ENCODE peak calls at places on chromosomes 11 and 22, in six cellular contexts. One of them, this sample, is unnamed.

GRCh38 chr11:19027829-19028595 is 32.5 kb downstream of the MRGPRX2 start:
- DNase-seq in A549: peak
- DNase-seq in tibial nerve: no peak
- DNase-seq in Peyer's patch: no peak
- DNase-seq in heart left ventricle: no peak
- DNase-seq in breast epithelium: peak
- DNase-seq in this sample: peak

GRCh38 chr22:38080847-38081635 is 2.9 kb downstream of the SLC16A8 start:
- DNase-seq in breast epithelium: no peak
- DNase-seq in Peyer's patch: peak
- DNase-seq in heart left ventricle: peak
- DNase-seq in A549: no peak
- DNase-seq in tibial nerve: no peak
- DNase-seq in this sample: no peak

GRCh38 chr11:47499614-47500013 is 50.7 kb upstream of the RAPSN start:
- DNase-seq in Peyer's patch: no peak
- DNase-seq in A549: no peak
- DNase-seq in breast epithelium: no peak
- DNase-seq in heart left ventricle: no peak
- DNase-seq in tibial nerve: no peak
- DNase-seq in this sample: no peak

GRCh38 chr11:25734592-25735211 is 597.2 kb upstream of the ANO3 start:
- DNase-seq in tibial nerve: no peak
- DNase-seq in breast epithelium: no peak
- DNase-seq in A549: no peak
- DNase-seq in Peyer's patch: no peak
- DNase-seq in heart left ventricle: no peak
- DNase-seq in this sample: no peak

GRCh38 chr22:31001124-31001770 is 32.2 kb downstream of the TUG1 start:
- DNase-seq in Peyer's patch: no peak
- DNase-seq in tibial nerve: no peak
- DNase-seq in heart left ventricle: no peak
- DNase-seq in breast epithelium: no peak
- DNase-seq in A549: no peak
- DNase-seq in this sample: no peak

GRCh38 chr11:27201454-27202302 is 161.1 kb downstream of the BBOX1 start:
- DNase-seq in breast epithelium: no peak
- DNase-seq in Peyer's patch: peak
- DNase-seq in heart left ventricle: peak
- DNase-seq in A549: peak
- DNase-seq in tibial nerve: peak
- DNase-seq in this sample: peak

GRCh38 chr11:46352063-46352841 is 5.0 kb downstream of the DGKZ start:
- DNase-seq in heart left ventricle: peak
- DNase-seq in breast epithelium: peak
- DNase-seq in tibial nerve: no peak
- DNase-seq in A549: peak
- DNase-seq in Peyer's patch: no peak
- DNase-seq in this sample: peak

GRCh38 chr11:128135451-128135850 is 451.9 kb downstream of the ETS1 start:
- DNase-seq in tibial nerve: no peak
- DNase-seq in A549: no peak
- DNase-seq in heart left ventricle: no peak
- DNase-seq in breast epithelium: peak
- DNase-seq in Peyer's patch: no peak
- DNase-seq in this sample: no peak

GRCh38 chr11:65426839-65427690 is 4.5 kb downstream of the NEAT1 start:
- DNase-seq in A549: peak
- DNase-seq in Peyer's patch: peak
- DNase-seq in breast epithelium: peak
- DNase-seq in tibial nerve: no peak
- DNase-seq in heart left ventricle: no peak
- DNase-seq in this sample: no peak

GRCh38 chr11:40219401-40219800 is 1240.1 kb downstream of the LRRC4C start:
- DNase-seq in A549: no peak
- DNase-seq in breast epithelium: no peak
- DNase-seq in tibial nerve: no peak
- DNase-seq in heart left ventricle: no peak
- DNase-seq in Peyer's patch: no peak
- DNase-seq in this sample: no peak

GRCh38 chr11:70174846-70175764 is 28.0 kb upstream of the FADD start:
- DNase-seq in A549: no peak
- DNase-seq in heart left ventricle: no peak
- DNase-seq in breast epithelium: peak
- DNase-seq in tibial nerve: no peak
- DNase-seq in Peyer's patch: no peak
- DNase-seq in this sample: no peak

GRCh38 chr11:128745296-128746183 is 51.7 kb downstream of the FLI1 start:
- DNase-seq in breast epithelium: no peak
- DNase-seq in tibial nerve: no peak
- DNase-seq in heart left ventricle: no peak
- DNase-seq in A549: no peak
- DNase-seq in Peyer's patch: no peak
- DNase-seq in this sample: no peak

GRCh38 chr11:69552951-69553350 is 71.5 kb downstream of the LINC01488 start:
- DNase-seq in breast epithelium: no peak
- DNase-seq in heart left ventricle: no peak
- DNase-seq in Peyer's patch: no peak
- DNase-seq in A549: no peak
- DNase-seq in tibial nerve: no peak
- DNase-seq in this sample: no peak

GRCh38 chr11:123020968-123021367 is 39.3 kb upstream of the BSX start:
- DNase-seq in tibial nerve: no peak
- DNase-seq in breast epithelium: no peak
- DNase-seq in Peyer's patch: no peak
- DNase-seq in A549: peak
- DNase-seq in heart left ventricle: no peak
- DNase-seq in this sample: peak

GRCh38 chr11:27444801-27445215 is 27.8 kb downstream of the LGR4 start:
- DNase-seq in Peyer's patch: no peak
- DNase-seq in A549: no peak
- DNase-seq in tibial nerve: no peak
- DNase-seq in breast epithelium: no peak
- DNase-seq in heart left ventricle: no peak
- DNase-seq in this sample: no peak

GRCh38 chr11:19474954-19475811 is 234.4 kb upstream of the E2F8 start:
- DNase-seq in heart left ventricle: no peak
- DNase-seq in breast epithelium: no peak
- DNase-seq in Peyer's patch: no peak
- DNase-seq in tibial nerve: no peak
- DNase-seq in A549: no peak
- DNase-seq in this sample: no peak

GRCh38 chr11:134670247-134670646 is 258.2 kb upstream of the B3GAT1 start:
- DNase-seq in heart left ventricle: no peak
- DNase-seq in Peyer's patch: no peak
- DNase-seq in breast epithelium: no peak
- DNase-seq in tibial nerve: no peak
- DNase-seq in A549: no peak
- DNase-seq in this sample: no peak

GRCh38 chr11:82750643-82751139 is 17.0 kb upstream of the FAM181B start:
- DNase-seq in breast epithelium: no peak
- DNase-seq in Peyer's patch: no peak
- DNase-seq in tibial nerve: no peak
- DNase-seq in heart left ventricle: no peak
- DNase-seq in A549: no peak
- DNase-seq in this sample: no peak

GRCh38 chr11:83073884-83074283 is 2.2 kb upstream of the RAB30 start:
- DNase-seq in Peyer's patch: no peak
- DNase-seq in heart left ventricle: no peak
- DNase-seq in breast epithelium: no peak
- DNase-seq in A549: no peak
- DNase-seq in tibial nerve: no peak
- DNase-seq in this sample: no peak

DNA sequence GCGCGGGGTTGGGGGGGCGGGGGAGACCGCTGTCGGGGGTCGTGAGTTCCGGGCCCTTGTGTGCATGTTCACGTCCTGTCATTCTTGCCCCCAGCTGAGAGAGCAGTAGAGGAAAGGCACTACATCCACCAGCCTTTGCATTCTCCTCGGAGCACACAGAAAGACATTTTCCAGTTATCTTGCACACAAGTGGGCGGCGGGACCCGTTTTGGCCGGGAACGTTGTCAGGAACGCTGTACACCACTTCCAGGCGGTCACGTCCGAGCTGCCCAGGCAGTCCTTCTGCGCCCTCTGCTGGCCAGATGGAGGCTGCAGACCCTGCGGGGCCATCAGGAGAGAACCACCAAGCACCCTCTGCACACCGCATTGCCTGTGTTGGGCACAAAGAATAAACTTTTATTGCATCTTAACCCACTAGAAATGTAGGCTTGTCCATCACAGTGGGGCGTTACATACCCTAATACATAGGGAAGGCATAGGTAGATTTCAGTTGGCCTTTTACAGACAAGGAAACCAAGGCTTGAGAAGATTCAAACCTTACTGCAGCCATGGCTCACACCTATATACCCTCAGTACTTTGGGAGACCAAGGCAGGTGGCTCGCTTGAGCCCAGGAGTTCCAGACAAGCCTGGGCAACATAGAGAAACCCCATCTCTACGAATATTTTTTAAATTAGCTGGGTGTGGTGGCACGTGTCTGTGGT is 2.8 kb upstream of the CDKN1C start:
- DNase-seq in Peyer's patch: peak
- DNase-seq in A549: peak
- DNase-seq in tibial nerve: peak
- DNase-seq in heart left ventricle: peak
- DNase-seq in breast epithelium: peak
- DNase-seq in this sample: peak
- TF ChIP-seq POLR2A in Peyer's patch: no peak
- TF ChIP-seq POLR2A in A549: no peak
- TF ChIP-seq POLR2A in tibial nerve: no peak
- TF ChIP-seq POLR2A in heart left ventricle: no peak
- TF ChIP-seq POLR2A in breast epithelium: no peak
- TF ChIP-seq POLR2A in this sample: no peak

DNA sequence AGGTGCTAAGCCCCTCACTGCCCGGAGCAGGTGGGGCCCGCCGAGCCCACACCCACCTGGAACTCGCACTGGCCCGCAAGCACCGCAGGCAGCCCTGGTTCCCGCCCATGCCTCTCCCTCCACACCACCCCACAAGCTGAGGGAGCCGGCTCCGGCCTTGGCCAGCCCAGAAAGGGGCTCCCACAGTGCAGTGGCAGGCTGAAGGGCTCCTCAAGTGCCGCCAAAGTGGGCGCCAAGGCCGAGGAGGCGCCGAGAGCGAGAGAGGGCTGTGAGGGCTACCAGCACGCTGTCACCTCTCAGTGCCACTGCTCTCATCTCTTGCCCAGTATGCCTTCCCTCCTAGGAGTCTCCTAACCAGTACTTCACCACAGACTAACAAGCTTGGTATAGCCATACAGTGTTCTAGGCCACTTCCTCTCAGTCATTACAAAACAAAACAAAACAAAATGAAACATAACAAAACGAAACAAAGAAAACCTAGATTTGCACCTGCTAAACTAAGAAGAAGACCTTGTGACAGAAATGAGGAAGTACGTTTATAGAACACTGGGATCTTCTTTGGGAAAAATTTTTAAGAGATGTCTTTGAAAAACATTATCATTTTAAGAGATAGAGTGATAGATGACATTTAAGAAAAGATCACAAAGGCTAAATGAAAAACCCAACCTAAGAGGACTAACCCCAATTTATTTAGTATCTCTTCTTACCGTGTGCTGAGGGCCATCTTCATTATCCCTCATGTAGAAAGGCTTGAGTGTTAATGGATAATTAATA is 47.7 kb upstream of the GAB2 start:
- DNase-seq in tibial nerve: no peak
- DNase-seq in breast epithelium: no peak
- DNase-seq in heart left ventricle: no peak
- DNase-seq in Peyer's patch: no peak
- DNase-seq in A549: no peak
- DNase-seq in this sample: no peak
- TF ChIP-seq POLR2A in tibial nerve: no peak
- TF ChIP-seq POLR2A in breast epithelium: no peak
- TF ChIP-seq POLR2A in heart left ventricle: no peak
- TF ChIP-seq POLR2A in Peyer's patch: peak
- TF ChIP-seq POLR2A in A549: no peak
- TF ChIP-seq POLR2A in this sample: no peak

DNA sequence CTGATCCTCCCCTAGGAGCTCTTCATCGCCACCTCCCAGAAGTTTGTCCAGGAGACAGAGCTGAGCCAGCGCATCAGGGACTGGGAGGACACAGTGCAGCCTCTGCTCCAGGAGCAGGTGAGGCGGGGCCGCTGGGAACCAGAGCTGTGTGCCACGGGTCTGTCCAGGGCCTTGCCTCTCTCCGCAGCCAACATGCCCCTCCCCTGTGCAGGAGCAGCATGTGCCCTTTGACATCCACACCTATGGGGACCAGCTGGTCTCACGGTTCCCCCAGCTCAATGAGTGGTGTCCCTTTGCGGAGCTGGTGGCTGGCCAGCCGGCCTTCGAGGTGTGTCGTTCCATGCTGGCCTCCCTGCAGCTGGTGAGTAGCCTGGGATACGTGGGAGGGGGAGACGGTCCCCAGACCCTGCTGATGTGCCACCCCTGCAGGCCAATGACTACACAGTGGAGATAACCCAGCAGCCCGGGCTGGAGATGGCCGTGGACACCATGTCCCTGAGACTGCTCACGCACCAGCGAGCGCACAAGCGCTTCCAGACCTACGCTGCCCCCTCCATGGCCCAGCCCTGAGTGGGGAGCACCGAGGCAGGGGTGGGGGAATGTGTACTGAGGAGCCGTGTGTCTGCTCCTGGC is 2.5 kb downstream of the SCO2 start:
- DNase-seq in tibial nerve: no peak
- DNase-seq in Peyer's patch: no peak
- DNase-seq in heart left ventricle: peak
- DNase-seq in breast epithelium: no peak
- DNase-seq in A549: no peak
- DNase-seq in this sample: no peak
- TF ChIP-seq POLR2A in tibial nerve: no peak
- TF ChIP-seq POLR2A in Peyer's patch: no peak
- TF ChIP-seq POLR2A in heart left ventricle: no peak
- TF ChIP-seq POLR2A in breast epithelium: no peak
- TF ChIP-seq POLR2A in A549: no peak
- TF ChIP-seq POLR2A in this sample: no peak

DNA sequence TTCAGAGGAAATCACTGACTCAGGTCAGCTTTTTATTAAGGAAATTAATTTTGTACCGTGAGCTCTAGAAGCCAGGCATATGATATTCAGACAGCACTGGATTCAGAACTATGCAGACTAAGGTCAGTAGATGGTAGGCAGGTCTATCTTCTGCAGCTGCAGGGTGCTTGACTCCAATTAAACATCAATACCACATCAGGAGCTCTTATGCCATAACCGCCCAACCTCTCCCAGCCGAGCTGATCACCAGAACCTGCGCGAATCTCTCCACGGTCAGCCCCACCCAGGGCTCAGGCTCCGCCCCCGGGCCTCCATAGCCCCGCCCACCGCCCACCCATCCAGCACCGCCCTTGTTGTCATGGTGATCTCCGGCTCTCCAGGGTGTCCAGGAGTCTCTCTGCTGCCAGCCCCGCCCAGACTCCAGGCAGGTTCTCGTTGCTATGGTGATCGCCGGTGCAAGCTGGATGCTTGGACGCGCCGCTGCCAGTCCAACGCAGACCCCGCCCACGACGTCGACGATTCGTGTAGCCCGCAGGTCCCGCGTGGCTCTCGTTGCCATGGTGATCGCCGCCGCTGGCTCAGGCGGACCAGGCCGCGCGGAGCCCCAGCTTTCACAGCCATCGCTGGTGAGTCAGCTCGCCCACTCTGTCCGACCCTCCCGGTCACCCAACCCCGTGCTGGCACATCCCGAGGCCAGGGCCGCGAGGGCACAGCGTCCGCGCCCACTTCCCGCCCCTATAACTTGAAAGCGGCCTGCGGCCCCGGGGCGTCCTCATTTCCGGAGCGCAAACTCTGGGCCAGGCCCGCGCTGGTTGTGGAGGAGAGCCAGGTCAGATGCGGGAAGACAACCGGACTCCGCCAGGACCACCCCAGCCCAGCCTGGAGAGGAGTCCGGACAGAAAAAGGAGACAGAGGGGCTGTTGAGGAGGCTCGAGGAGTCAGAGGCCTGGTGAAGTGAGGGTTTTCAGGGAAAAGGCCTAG is at the start of gene RAB36:
- DNase-seq in heart left ventricle: peak
- DNase-seq in tibial nerve: peak
- DNase-seq in Peyer's patch: peak
- DNase-seq in breast epithelium: peak
- DNase-seq in A549: peak
- DNase-seq in this sample: peak
- TF ChIP-seq POLR2A in heart left ventricle: no peak
- TF ChIP-seq POLR2A in tibial nerve: peak
- TF ChIP-seq POLR2A in Peyer's patch: peak
- TF ChIP-seq POLR2A in breast epithelium: no peak
- TF ChIP-seq POLR2A in A549: peak
- TF ChIP-seq POLR2A in this sample: peak